ENCODE peak calls at places on chromosomes 7 and 10, in eight cellular contexts. One of them, this sample, is unnamed.

GRCh38 chr10:132459252-132460028 is 62.4 kb downstream of the PWWP2B start:
- DNase-seq in foreskin fibroblast: no peak
- DNase-seq in GM10248: peak
- DNase-seq in Caco-2: peak
- DNase-seq in AG04449: no peak
- DNase-seq in suprapubic skin: peak
- DNase-seq in SK-N-SH: no peak
- DNase-seq in colonic mucosa: peak
- DNase-seq in this sample: no peak

GRCh38 chr7:51369746-51370145 is 53.1 kb upstream of the COBL start:
- DNase-seq in Caco-2: peak
- DNase-seq in GM10248: no peak
- DNase-seq in foreskin fibroblast: no peak
- DNase-seq in SK-N-SH: no peak
- DNase-seq in AG04449: no peak
- DNase-seq in suprapubic skin: no peak
- DNase-seq in colonic mucosa: peak
- DNase-seq in this sample: no peak

GRCh38 chr7:158740657-158741293 is 36.2 kb upstream of the NCAPG2 start:
- DNase-seq in GM10248: no peak
- DNase-seq in suprapubic skin: no peak
- DNase-seq in AG04449: peak
- DNase-seq in SK-N-SH: no peak
- DNase-seq in foreskin fibroblast: peak
- DNase-seq in colonic mucosa: no peak
- DNase-seq in Caco-2: no peak
- DNase-seq in this sample: peak

GRCh38 chr7:140640727-140641531 is at the start of gene DENND2A:
- DNase-seq in foreskin fibroblast: no peak
- DNase-seq in Caco-2: peak
- DNase-seq in suprapubic skin: peak
- DNase-seq in GM10248: peak
- DNase-seq in AG04449: no peak
- DNase-seq in SK-N-SH: peak
- DNase-seq in colonic mucosa: peak
- DNase-seq in this sample: peak

GRCh38 chr10:3119796-3120459 is 52.6 kb downstream of the PFKP start:
- DNase-seq in AG04449: no peak
- DNase-seq in Caco-2: no peak
- DNase-seq in suprapubic skin: no peak
- DNase-seq in SK-N-SH: peak
- DNase-seq in foreskin fibroblast: no peak
- DNase-seq in colonic mucosa: no peak
- DNase-seq in GM10248: no peak
- DNase-seq in this sample: no peak

GRCh38 chr10:46531737-46532136 is 24.7 kb downstream of the GPRIN2 start:
- DNase-seq in Caco-2: no peak
- DNase-seq in suprapubic skin: no peak
- DNase-seq in colonic mucosa: no peak
- DNase-seq in foreskin fibroblast: no peak
- DNase-seq in AG04449: no peak
- DNase-seq in SK-N-SH: no peak
- DNase-seq in GM10248: no peak
- DNase-seq in this sample: no peak

GRCh38 chr7:152666078-152666477 is 9.9 kb downstream of the XRCC2 start:
- DNase-seq in SK-N-SH: no peak
- DNase-seq in Caco-2: no peak
- DNase-seq in foreskin fibroblast: no peak
- DNase-seq in suprapubic skin: no peak
- DNase-seq in AG04449: no peak
- DNase-seq in GM10248: no peak
- DNase-seq in colonic mucosa: no peak
- DNase-seq in this sample: no peak

GRCh38 chr10:117170244-117170643 is 27.0 kb upstream of the KCNK18 start:
- DNase-seq in Caco-2: no peak
- DNase-seq in AG04449: no peak
- DNase-seq in foreskin fibroblast: no peak
- DNase-seq in colonic mucosa: no peak
- DNase-seq in GM10248: no peak
- DNase-seq in suprapubic skin: no peak
- DNase-seq in SK-N-SH: no peak
- DNase-seq in this sample: no peak

GRCh38 chr7:1499367-1500029 is 4.7 kb downstream of the INTS1 start:
- DNase-seq in GM10248: no peak
- DNase-seq in AG04449: no peak
- DNase-seq in foreskin fibroblast: no peak
- DNase-seq in SK-N-SH: no peak
- DNase-seq in colonic mucosa: no peak
- DNase-seq in suprapubic skin: no peak
- DNase-seq in Caco-2: no peak
- DNase-seq in this sample: no peak

GRCh38 chr10:59361659-59362183 is 628 bp downstream of the FAM13C start:
- DNase-seq in SK-N-SH: no peak
- DNase-seq in Caco-2: no peak
- DNase-seq in foreskin fibroblast: no peak
- DNase-seq in GM10248: no peak
- DNase-seq in AG04449: no peak
- DNase-seq in colonic mucosa: no peak
- DNase-seq in suprapubic skin: no peak
- DNase-seq in this sample: no peak

GRCh38 chr10:86284355-86285105 is 82.1 kb downstream of the GRID1 start:
- DNase-seq in colonic mucosa: peak
- DNase-seq in SK-N-SH: no peak
- DNase-seq in suprapubic skin: no peak
- DNase-seq in Caco-2: no peak
- DNase-seq in GM10248: no peak
- DNase-seq in foreskin fibroblast: no peak
- DNase-seq in AG04449: no peak
- DNase-seq in this sample: peak

GRCh38 chr10:73601486-73601921 is 10.4 kb upstream of the USP54 start:
- DNase-seq in foreskin fibroblast: no peak
- DNase-seq in AG04449: no peak
- DNase-seq in SK-N-SH: no peak
- DNase-seq in Caco-2: peak
- DNase-seq in suprapubic skin: no peak
- DNase-seq in GM10248: no peak
- DNase-seq in colonic mucosa: peak
- DNase-seq in this sample: no peak

GRCh38 chr7:80677629-80678028 is 39.2 kb downstream of the CD36 start:
- DNase-seq in GM10248: no peak
- DNase-seq in suprapubic skin: no peak
- DNase-seq in foreskin fibroblast: no peak
- DNase-seq in colonic mucosa: no peak
- DNase-seq in AG04449: no peak
- DNase-seq in Caco-2: no peak
- DNase-seq in SK-N-SH: no peak
- DNase-seq in this sample: no peak

GRCh38 chr10:78438094-78438906 is 404.6 kb downstream of the RPS24 start:
- DNase-seq in suprapubic skin: no peak
- DNase-seq in Caco-2: no peak
- DNase-seq in colonic mucosa: no peak
- DNase-seq in foreskin fibroblast: no peak
- DNase-seq in SK-N-SH: no peak
- DNase-seq in AG04449: no peak
- DNase-seq in GM10248: no peak
- DNase-seq in this sample: no peak

GRCh38 chr7:72467237-72467636 is 55.1 kb upstream of the CALN1 start:
- DNase-seq in GM10248: no peak
- DNase-seq in SK-N-SH: no peak
- DNase-seq in colonic mucosa: no peak
- DNase-seq in suprapubic skin: no peak
- DNase-seq in AG04449: no peak
- DNase-seq in Caco-2: no peak
- DNase-seq in foreskin fibroblast: no peak
- DNase-seq in this sample: no peak

GRCh38 chr7:112140600-112140999 is 65.6 kb downstream of the DOCK4 start:
- DNase-seq in colonic mucosa: no peak
- DNase-seq in GM10248: no peak
- DNase-seq in suprapubic skin: no peak
- DNase-seq in SK-N-SH: no peak
- DNase-seq in Caco-2: no peak
- DNase-seq in AG04449: no peak
- DNase-seq in foreskin fibroblast: no peak
- DNase-seq in this sample: no peak

GRCh38 chr10:128525444-128525843 is 399.2 kb upstream of the MKI67 start:
- DNase-seq in GM10248: no peak
- DNase-seq in colonic mucosa: no peak
- DNase-seq in AG04449: no peak
- DNase-seq in SK-N-SH: no peak
- DNase-seq in suprapubic skin: no peak
- DNase-seq in foreskin fibroblast: no peak
- DNase-seq in Caco-2: no peak
- DNase-seq in this sample: no peak

GRCh38 chr10:4765428-4765827 is 60.6 kb upstream of the AKR1E2 start:
- DNase-seq in colonic mucosa: no peak
- DNase-seq in suprapubic skin: no peak
- DNase-seq in Caco-2: no peak
- DNase-seq in AG04449: no peak
- DNase-seq in foreskin fibroblast: peak
- DNase-seq in GM10248: no peak
- DNase-seq in SK-N-SH: no peak
- DNase-seq in this sample: no peak

GRCh38 chr10:27319752-27320561 is 79.4 kb upstream of the ACBD5 start:
- DNase-seq in foreskin fibroblast: peak
- DNase-seq in suprapubic skin: peak
- DNase-seq in SK-N-SH: peak
- DNase-seq in Caco-2: peak
- DNase-seq in AG04449: no peak
- DNase-seq in GM10248: peak
- DNase-seq in colonic mucosa: peak
- DNase-seq in this sample: no peak

GRCh38 chr10:1056326-1057105 is at the start of gene WDR37:
- DNase-seq in AG04449: no peak
- DNase-seq in colonic mucosa: peak
- DNase-seq in foreskin fibroblast: peak
- DNase-seq in suprapubic skin: peak
- DNase-seq in SK-N-SH: peak
- DNase-seq in GM10248: peak
- DNase-seq in Caco-2: peak
- DNase-seq in this sample: peak

GRCh38 chr7:18530224-18531179 is 35.0 kb downstream of the HDAC9 start:
- DNase-seq in GM10248: no peak
- DNase-seq in suprapubic skin: no peak
- DNase-seq in Caco-2: no peak
- DNase-seq in AG04449: no peak
- DNase-seq in colonic mucosa: no peak
- DNase-seq in SK-N-SH: no peak
- DNase-seq in foreskin fibroblast: no peak
- DNase-seq in this sample: no peak
- TF ChIP-seq CTCF in GM10248: no peak
- TF ChIP-seq CTCF in suprapubic skin: no peak
- TF ChIP-seq CTCF in Caco-2: no peak
- TF ChIP-seq CTCF in AG04449: no peak
- TF ChIP-seq CTCF in colonic mucosa: no peak
- TF ChIP-seq CTCF in SK-N-SH: no peak
- TF ChIP-seq CTCF in foreskin fibroblast: no peak
- TF ChIP-seq CTCF in this sample: no peak

GRCh38 chr7:99418260-99418659 is 9.5 kb downstream of the BUD31 start:
- DNase-seq in GM10248: no peak
- DNase-seq in suprapubic skin: no peak
- DNase-seq in foreskin fibroblast: no peak
- DNase-seq in colonic mucosa: no peak
- DNase-seq in Caco-2: no peak
- DNase-seq in SK-N-SH: no peak
- DNase-seq in AG04449: no peak
- DNase-seq in this sample: no peak

GRCh38 chr7:99422625-99423024 is 13.9 kb downstream of the BUD31 start:
- DNase-seq in GM10248: no peak
- DNase-seq in colonic mucosa: peak
- DNase-seq in AG04449: no peak
- DNase-seq in Caco-2: no peak
- DNase-seq in suprapubic skin: no peak
- DNase-seq in foreskin fibroblast: no peak
- DNase-seq in SK-N-SH: no peak
- DNase-seq in this sample: no peak

GRCh38 chr7:99422091-99422624 is 13.4 kb downstream of the BUD31 start:
- DNase-seq in GM10248: no peak
- DNase-seq in colonic mucosa: no peak
- DNase-seq in foreskin fibroblast: no peak
- DNase-seq in suprapubic skin: no peak
- DNase-seq in Caco-2: no peak
- DNase-seq in AG04449: no peak
- DNase-seq in SK-N-SH: peak
- DNase-seq in this sample: no peak

GRCh38 chr7:99419323-99420021 is 10.7 kb downstream of the BUD31 start:
- DNase-seq in Caco-2: no peak
- DNase-seq in GM10248: no peak
- DNase-seq in colonic mucosa: no peak
- DNase-seq in suprapubic skin: no peak
- DNase-seq in SK-N-SH: no peak
- DNase-seq in foreskin fibroblast: no peak
- DNase-seq in AG04449: no peak
- DNase-seq in this sample: no peak

GRCh38 chr7:99420213-99420612 is 11.4 kb downstream of the BUD31 start:
- DNase-seq in GM10248: no peak
- DNase-seq in suprapubic skin: no peak
- DNase-seq in foreskin fibroblast: no peak
- DNase-seq in AG04449: no peak
- DNase-seq in SK-N-SH: no peak
- DNase-seq in Caco-2: no peak
- DNase-seq in colonic mucosa: no peak
- DNase-seq in this sample: no peak
- TF ChIP-seq CTCF in GM10248: no peak
- TF ChIP-seq CTCF in suprapubic skin: no peak
- TF ChIP-seq CTCF in foreskin fibroblast: no peak
- TF ChIP-seq CTCF in AG04449: no peak
- TF ChIP-seq CTCF in SK-N-SH: no peak
- TF ChIP-seq CTCF in Caco-2: no peak
- TF ChIP-seq CTCF in colonic mucosa: no peak
- TF ChIP-seq CTCF in this sample: no peak

DNA sequence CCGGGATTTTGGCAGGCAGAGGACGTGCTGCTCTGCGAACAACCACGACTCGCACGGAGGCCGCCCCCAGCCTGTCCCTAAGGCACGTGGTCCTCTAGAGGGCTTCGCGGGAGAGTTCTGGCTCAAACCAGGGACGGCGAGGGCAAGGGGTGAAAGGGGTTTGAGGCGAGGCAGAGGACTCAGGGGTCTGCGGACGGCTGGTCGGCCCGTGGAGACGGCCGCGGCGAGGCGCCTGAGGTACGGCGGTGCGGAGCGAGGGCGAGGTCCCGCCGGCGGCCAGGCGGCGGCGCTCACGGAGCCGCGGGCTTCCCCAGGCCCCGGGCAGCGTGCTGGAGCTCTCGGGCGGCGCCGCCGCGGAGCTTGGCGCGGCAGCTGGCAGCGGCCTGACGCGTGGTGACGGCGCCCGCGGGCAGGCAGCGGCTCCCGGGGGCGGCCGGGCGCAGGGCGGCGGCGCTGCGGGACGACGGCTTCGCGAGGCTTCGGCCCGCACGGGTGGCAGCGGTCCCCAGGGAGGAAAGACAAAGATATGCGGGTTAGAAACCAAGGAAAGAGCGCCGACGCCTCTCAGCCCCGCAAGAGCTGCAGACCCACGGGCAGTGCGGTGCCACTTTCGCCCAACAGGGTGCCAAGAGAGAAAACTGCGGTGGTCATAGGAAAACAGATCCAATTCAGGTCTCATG is 44.8 kb downstream of the ZNF800 start:
- DNase-seq in foreskin fibroblast: peak
- DNase-seq in Caco-2: peak
- DNase-seq in suprapubic skin: peak
- DNase-seq in colonic mucosa: peak
- DNase-seq in GM10248: peak
- DNase-seq in AG04449: no peak
- DNase-seq in SK-N-SH: peak
- DNase-seq in this sample: peak
- TF ChIP-seq CTCF in foreskin fibroblast: peak
- TF ChIP-seq CTCF in Caco-2: peak
- TF ChIP-seq CTCF in suprapubic skin: peak
- TF ChIP-seq CTCF in colonic mucosa: peak
- TF ChIP-seq CTCF in GM10248: peak
- TF ChIP-seq CTCF in AG04449: peak
- TF ChIP-seq CTCF in SK-N-SH: peak
- TF ChIP-seq CTCF in this sample: peak

GRCh38 chr7:143395187-143396149 is 13.2 kb downstream of the EPHA1 start:
- DNase-seq in colonic mucosa: no peak
- DNase-seq in SK-N-SH: no peak
- DNase-seq in foreskin fibroblast: no peak
- DNase-seq in suprapubic skin: no peak
- DNase-seq in GM10248: no peak
- DNase-seq in Caco-2: no peak
- DNase-seq in AG04449: no peak
- DNase-seq in this sample: no peak
- TF ChIP-seq CTCF in colonic mucosa: no peak
- TF ChIP-seq CTCF in SK-N-SH: peak
- TF ChIP-seq CTCF in foreskin fibroblast: peak
- TF ChIP-seq CTCF in suprapubic skin: no peak
- TF ChIP-seq CTCF in GM10248: no peak
- TF ChIP-seq CTCF in Caco-2: no peak
- TF ChIP-seq CTCF in AG04449: peak
- TF ChIP-seq CTCF in this sample: no peak

This sample was measured in osteocyte.